ENCODE peak calls at places on chromosomes 11 and 22, in four cellular contexts. S is A549; L is PC-9; C is CD8-positive, alpha-beta memory T cell. J is an unnamed sample.

GRCh38 chr11:113447621-113448310 is 27.4 kb downstream of the DRD2 start:
- DNase-seq in S (no peak), L (no peak), C (no peak), J (no peak)

GRCh38 chr11:20238712-20239111 is 78.4 kb upstream of the DBX1 start:
- DNase-seq in S (no peak), L (no peak), C (no peak), J (no peak)

GRCh38 chr22:39900306-39901227 is at the start of gene GRAP2:
- DNase-seq in S (no peak), C (peak; percentile 56), L (no peak), J (no peak)

GRCh38 chr11:11208994-11209393 is 144.1 kb downstream of the CSNK2A3 start:
- DNase-seq in S (no peak), C (no peak), L (no peak), J (no peak)

GRCh38 chr22:31612891-31613285 is 49.1 kb downstream of the PISD start:
- DNase-seq in S (no peak), C (no peak), L (no peak), J (no peak)

GRCh38 chr11:119990306-119991021 is 147.4 kb downstream of the TRIM29 start:
- DNase-seq in C (no peak), S (no peak), L (no peak), J (no peak)

GRCh38 chr22:26890870-26891269 is 233.5 kb downstream of the MIAT start:
- DNase-seq in L (no peak), C (no peak), S (no peak), J (peak; percentile 50)

GRCh38 chr22:41481925-41482318 is 13.0 kb downstream of the ACO2 start:
- DNase-seq in S (no peak), L (no peak), C (no peak), J (no peak)

GRCh38 chr11:73401924-73402833 is 26.0 kb downstream of the RELT start:
- DNase-seq in S (no peak), L (no peak), C (no peak), J (no peak)

GRCh38 chr11:44530413-44531115 is 34.9 kb upstream of the CD82 start:
- DNase-seq in C (no peak), S (no peak), L (no peak), J (no peak)

GRCh38 chr22:19463491-19464469 is 15.2 kb downstream of the UFD1 start:
- DNase-seq in C (no peak), L (no peak), S (no peak), J (no peak)

GRCh38 chr11:104649002-104649401 is 249.3 kb downstream of the CASP12 start:
- DNase-seq in L (no peak), S (no peak), C (no peak), J (no peak)

GRCh38 chr11:47104337-47104950 is 72.2 kb downstream of the ARFGAP2 start:
- DNase-seq in C (no peak), S (no peak), L (peak; percentile 81), J (peak; percentile 20)

GRCh38 chr22:47092896-47093311 is 330.5 kb downstream of the TBC1D22A start:
- DNase-seq in S (no peak), C (no peak), L (no peak), J (no peak)

GRCh38 chr11:75576445-75577049 is 14.5 kb downstream of the SERPINH1 start:
- DNase-seq in S (no peak), L (peak; percentile 48), C (no peak), J (no peak)

GRCh38 chr11:45994421-45995341 is 72.2 kb downstream of the LARGE2 start:
- DNase-seq in L (no peak), S (no peak), C (no peak), J (no peak)

GRCh38 chr22:20062766-20063083 is 17.3 kb upstream of the DGCR8 start:
- DNase-seq in S (no peak), C (no peak), L (no peak), J (no peak)

GRCh38 chr11:118907051-118907748 is 18.5 kb downstream of the BCL9L start:
- DNase-seq in S (peak; percentile 47), L (peak; percentile 78), C (peak; percentile 82), J (no peak)

GRCh38 chr11:13140028-13140870 is 131.1 kb downstream of the RASSF10 start:
- DNase-seq in C (no peak), L (peak; percentile 71), S (peak; percentile 81), J (peak; percentile 94)

GRCh38 chr11:2346586-2347335 is 30.3 kb upstream of the CD81 start:
- DNase-seq in L (no peak), C (no peak), S (no peak), J (no peak)

GRCh38 chr11:13109616-13110015 is 100.5 kb downstream of the RASSF10 start:
- DNase-seq in C (no peak), L (no peak), S (no peak), J (no peak)

GRCh38 chr11:2794947-2795346 is 90.6 kb downstream of the CDKN1C start:
- DNase-seq in S (no peak), L (no peak), C (no peak), J (no peak)

GRCh38 chr22:23147632-23148387 is 2.5 kb downstream of the RAB36 start:
- DNase-seq in L (peak; percentile 72), S (no peak), C (no peak), J (no peak)

GRCh38 chr22:32000171-32000570 is 42.9 kb upstream of the SLC5A1 start:
- DNase-seq in C (no peak), L (peak; percentile 42), S (no peak), J (no peak)

GRCh38 chr11:73760066-73760679 is 701 bp downstream of the RAB6A start:
- DNase-seq in L (no peak), C (peak; percentile 9), S (peak; percentile 59), J (no peak)

GRCh38 chr11:61756147-61756451 is 3.7 kb downstream of the MYRF start:
- DNase-seq in S (no peak), C (no peak), L (no peak), J (no peak)

GRCh38 chr11:92888701-92889100 is 80.8 kb upstream of the MTNR1B start:
- DNase-seq in C (no peak), L (no peak), S (no peak), J (no peak)

GRCh38 chr11:9951714-9952275 is 287.9 kb downstream of the SWAP70 start:
- DNase-seq in L (no peak), S (no peak), C (no peak), J (no peak)

GRCh38 chr11:45500457-45500856 is 165.0 kb downstream of the CHST1 start:
- DNase-seq in S (no peak), C (no peak), L (no peak), J (no peak)

GRCh38 chr11:14480716-14481115 is 18.9 kb downstream of the COPB1 start:
- DNase-seq in L (no peak), C (no peak), S (no peak), J (no peak)

GRCh38 chr11:89205378-89205777 is 27.7 kb downstream of the TYR start:
- DNase-seq in S (no peak), L (no peak), C (no peak), J (no peak)

GRCh38 chr22:32674925-32675825 is 126.3 kb upstream of the TIMP3 start:
- DNase-seq in C (no peak), L (peak; percentile 73), S (no peak), J (no peak)

GRCh38 chr11:58616594-58616993 is 5.9 kb upstream of the CNTF start:
- DNase-seq in S (no peak), L (no peak), C (no peak), J (no peak)

GRCh38 chr22:36334838-36335603 is 52.7 kb downstream of the MYH9 start:
- DNase-seq in S (no peak), C (peak; percentile 18), L (peak; percentile 71), J (no peak)

GRCh38 chr22:12601870-12602779 is 2925.9 kb upstream of the OR11H1 start:
- DNase-seq in C (no peak), L (no peak), S (no peak), J (no peak)

GRCh38 chr11:1238767-1239595 is 16.1 kb downstream of the MUC5B start:
- DNase-seq in L (no peak), C (no peak), S (no peak), J (no peak)

GRCh38 chr22:49296561-49296960 is 531.1 kb downstream of the BRD1 start:
- DNase-seq in L (no peak), C (no peak), S (no peak), J (no peak)

GRCh38 chr22:36927671-36928070 is 14.2 kb downstream of the CSF2RB start:
- DNase-seq in L (no peak), C (no peak), S (no peak), J (no peak)

DNA sequence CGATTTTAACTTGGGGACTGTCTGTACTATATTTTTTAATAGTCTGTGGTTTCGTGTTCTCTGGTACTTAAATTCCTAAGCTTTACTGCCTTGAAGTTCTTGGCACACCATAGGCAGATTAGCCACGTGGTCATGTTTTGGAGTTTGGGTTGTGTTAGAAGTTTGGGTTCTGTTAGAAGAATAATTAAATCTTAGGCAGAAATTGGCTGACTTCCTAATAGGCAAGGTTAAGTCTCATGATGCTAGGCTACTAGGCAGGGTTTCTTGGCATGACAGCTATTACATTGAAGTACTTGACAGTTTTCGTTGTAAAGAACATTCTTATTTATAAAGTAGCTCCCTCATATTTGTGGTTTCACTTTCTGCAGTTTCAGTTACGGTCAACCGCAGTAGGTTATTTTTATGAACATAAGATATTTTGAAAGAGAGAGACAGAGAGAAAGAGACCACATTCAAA is 30.0 kb upstream of the MMP7 start:
- DNase-seq in C (no peak), L (no peak), S (no peak), J (no peak)
- H3K4me3 ChIP-seq in C (peak overlapping the region; percentile 36), L (no peak overlapping the region), S (no peak overlapping the region), J (no peak overlapping the region)

DNA sequence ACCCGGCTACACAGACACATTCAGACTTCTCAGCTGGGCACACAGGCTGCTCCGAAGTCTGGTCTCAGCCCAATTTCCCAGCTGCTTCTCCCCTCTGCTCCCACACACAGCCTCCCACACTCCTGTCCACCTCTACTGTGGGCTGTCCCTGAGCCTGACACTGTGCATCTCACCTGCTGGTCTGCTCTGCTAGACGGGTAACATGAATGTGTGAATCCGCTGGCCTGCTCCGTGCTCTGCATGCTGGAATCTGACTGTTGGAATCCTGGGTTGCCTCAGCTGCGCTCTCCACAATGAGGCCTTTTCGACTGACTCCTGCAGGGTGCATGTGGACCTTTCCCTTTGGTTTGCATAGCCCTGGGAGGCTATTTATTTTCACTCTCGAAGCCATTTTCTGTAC is 489.5 kb upstream of the B3GAT1 start:
- DNase-seq in C (no peak), S (no peak), L (no peak), J (no peak)
- H3K4me3 ChIP-seq in C (no peak overlapping the region), S (no peak overlapping the region), L (no peak overlapping the region), J (no peak overlapping the region)

DNA sequence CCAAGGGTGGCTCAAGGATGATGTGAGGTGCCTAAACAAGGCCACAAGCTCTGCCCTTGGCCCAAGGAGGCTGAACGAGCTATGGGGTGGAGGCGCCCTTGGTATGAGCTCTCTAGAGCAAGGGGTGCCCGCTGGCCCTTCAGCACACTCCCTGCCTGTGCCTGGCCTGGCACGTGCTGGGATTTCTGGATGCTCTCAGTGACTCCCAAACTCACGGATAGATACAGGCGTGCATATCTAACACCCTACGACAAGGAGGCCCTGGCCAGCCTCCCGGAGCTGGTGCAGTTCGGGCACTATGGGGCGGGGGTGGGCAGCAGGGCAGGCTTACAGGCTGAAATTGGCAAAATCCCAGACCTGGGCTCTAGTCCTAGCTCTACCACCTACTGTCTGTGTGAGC is 30.6 kb downstream of the SCUBE1 start:
- DNase-seq in S (no peak), L (no peak), C (no peak), J (no peak)
- H3K4me3 ChIP-seq in S (no peak overlapping the region), L (no peak overlapping the region), C (no peak overlapping the region), J (no peak overlapping the region)

GRCh38 chr11:130188047-130188446 is 28.5 kb downstream of the ST14 start:
- DNase-seq in L (no peak), S (no peak), C (no peak), J (no peak)
- H3K4me3 ChIP-seq in L (no peak overlapping the region), S (no peak overlapping the region), C (no peak overlapping the region), J (no peak overlapping the region)

GRCh38 chr11:123653405-123653996 is 923 bp downstream of the SCN3B start:
- DNase-seq in C (no peak), L (no peak), S (peak; percentile 33), J (no peak)
- H3K4me3 ChIP-seq in C (no peak overlapping the region), L (no peak overlapping the region), S (peak overlapping the region; percentile 73), J (peak overlapping the region; percentile 69)

J was measured in epithelial cell of proximal tubule.